ENCODE peak calls at places on chromosomes 16 and 17, in four cellular contexts. H is K562, W is GM12878, A is HepG2. S is an unnamed sample.

GRCh38 chr17:76382803-76383644 is 1.4 kb upstream of the SPHK1 start:
- DNase-seq in W (no peak), H (peak), A (peak), S (peak)

GRCh38 chr17:39402890-39403605 is 1.6 kb upstream of the FBXL20 start:
- DNase-seq in W (no peak), H (no peak), A (no peak), S (no peak)

GRCh38 chr16:2486645-2487516 is 12.0 kb downstream of the TBC1D24 start:
- DNase-seq in A (no peak), W (peak), H (no peak), S (no peak)

GRCh38 chr17:68314916-68315535 is 23.7 kb downstream of the ARSG start:
- DNase-seq in A (no peak), H (no peak), W (no peak), S (no peak)

GRCh38 chr16:68128577-68129305 is 43.6 kb downstream of the NFATC3 start:
- DNase-seq in W (no peak), A (peak), H (no peak), S (no peak)

GRCh38 chr17:30961213-30962188 is 9.3 kb upstream of the RNF135 start:
- DNase-seq in H (no peak), W (peak), A (no peak), S (peak)

GRCh38 chr16:85912271-85912974 is 13.5 kb downstream of the IRF8 start:
- DNase-seq in H (no peak), W (no peak), A (no peak), S (no peak)

GRCh38 chr16:87053016-87053982 is 263.9 kb downstream of the C16orf95 start:
- DNase-seq in W (no peak), H (peak), A (no peak), S (no peak)

GRCh38 chr17:43755389-43755875 is 3.2 kb downstream of the SOST start:
- DNase-seq in A (no peak), W (no peak), H (no peak), S (no peak)

GRCh38 chr17:27423651-27424050 is 32.6 kb upstream of the KSR1 start:
- DNase-seq in H (no peak), A (no peak), W (no peak), S (no peak)

GRCh38 chr17:34199932-34200534 is 55.1 kb upstream of the CCL2 start:
- DNase-seq in A (peak), W (peak), H (peak), S (peak)

GRCh38 chr16:13793788-13794461 is 126.0 kb upstream of the ERCC4 start:
- DNase-seq in W (no peak), A (no peak), H (no peak), S (no peak)

GRCh38 chr17:63070031-63070430 is 104.0 kb downstream of the TANC2 start:
- DNase-seq in W (no peak), H (no peak), A (no peak), S (no peak)

GRCh38 chr16:27746076-27746855 is 196.3 kb downstream of the KATNIP start:
- DNase-seq in A (no peak), W (no peak), H (no peak), S (no peak)

GRCh38 chr17:29577778-29578211 is 9.3 kb downstream of the TP53I13 start:
- DNase-seq in A (no peak), W (no peak), H (no peak), S (no peak)

GRCh38 chr17:70121136-70121535 is 46.1 kb downstream of the KCNJ16 start:
- DNase-seq in W (no peak), H (no peak), A (no peak), S (no peak)

GRCh38 chr17:42457107-42457787 is 1.4 kb upstream of the ATP6V0A1 start:
- DNase-seq in W (peak), H (no peak), A (no peak), S (no peak)

GRCh38 chr16:86424413-86424812 is 85.9 kb upstream of the FOXF1 start:
- DNase-seq in A (no peak), H (no peak), W (no peak), S (no peak)

GRCh38 chr16:19844945-19845641 is 39.6 kb downstream of the GPRC5B start:
- DNase-seq in H (peak), W (no peak), A (no peak), S (peak)

GRCh38 chr16:52677487-52677886 is 130.5 kb upstream of the TOX3 start:
- DNase-seq in W (no peak), A (no peak), H (no peak), S (no peak)

GRCh38 chr16:21703156-21703555 is 39.4 kb downstream of the OTOA start:
- DNase-seq in A (no peak), W (no peak), H (no peak), S (no peak)

GRCh38 chr16:9597967-9598730 is 506.7 kb downstream of the HAPSTR1 start:
- DNase-seq in W (no peak), H (peak), A (no peak), S (no peak)

GRCh38 chr16:57082664-57083063 is 9.7 kb upstream of the CPNE2 start:
- DNase-seq in A (no peak), H (no peak), W (no peak), S (no peak)

GRCh38 chr17:61454095-61454931 is 2.1 kb downstream of the TBX4 start:
- DNase-seq in H (no peak), A (no peak), W (no peak), S (no peak)

GRCh38 chr17:28466001-28466400 is 7.4 kb upstream of the SLC13A2 start:
- DNase-seq in H (no peak), W (no peak), A (no peak), S (no peak)

GRCh38 chr16:1794908-1795666 is 1.6 kb upstream of the IGFALS start:
- DNase-seq in A (no peak), H (no peak), W (no peak), S (no peak)

GRCh38 chr17:16044484-16044883 is 44.9 kb downstream of the TTC19 start:
- DNase-seq in H (no peak), W (no peak), A (no peak), S (no peak)

GRCh38 chr16:19389246-19389645 is 28.4 kb upstream of the TMC5 start:
- DNase-seq in A (peak), W (peak), H (peak), S (peak)

GRCh38 chr16:89048871-89049422 is 44.7 kb upstream of the ACSF3 start:
- DNase-seq in W (no peak), H (no peak), A (no peak), S (no peak)

GRCh38 chr16:55488306-55488705 is 9.3 kb downstream of the MMP2 start:
- DNase-seq in W (no peak), A (no peak), H (no peak), S (no peak)

GRCh38 chr17:78597923-78598545 is 20.8 kb upstream of the DNAH17 start:
- DNase-seq in H (no peak), A (no peak), W (no peak), S (no peak)

GRCh38 chr16:80197790-80198201 is 343.0 kb upstream of the DYNLRB2 start:
- DNase-seq in H (no peak), A (peak), W (no peak), S (peak)

GRCh38 chr17:37702605-37703004 is 42.3 kb downstream of the HNF1B start:
- DNase-seq in W (no peak), A (no peak), H (no peak), S (peak)

GRCh38 chr16:3188925-3189825 is 1.2 kb downstream of the OR1F1 start:
- DNase-seq in W (no peak), A (peak), H (peak), S (peak)

GRCh38 chr16:88616320-88616719 is 22.1 kb upstream of the IL17C start:
- DNase-seq in W (no peak), H (no peak), A (no peak), S (no peak)

GRCh38 chr16:66315210-66315825 is 51.2 kb upstream of the CDH5 start:
- DNase-seq in H (peak), A (peak), W (peak), S (peak)

DNA sequence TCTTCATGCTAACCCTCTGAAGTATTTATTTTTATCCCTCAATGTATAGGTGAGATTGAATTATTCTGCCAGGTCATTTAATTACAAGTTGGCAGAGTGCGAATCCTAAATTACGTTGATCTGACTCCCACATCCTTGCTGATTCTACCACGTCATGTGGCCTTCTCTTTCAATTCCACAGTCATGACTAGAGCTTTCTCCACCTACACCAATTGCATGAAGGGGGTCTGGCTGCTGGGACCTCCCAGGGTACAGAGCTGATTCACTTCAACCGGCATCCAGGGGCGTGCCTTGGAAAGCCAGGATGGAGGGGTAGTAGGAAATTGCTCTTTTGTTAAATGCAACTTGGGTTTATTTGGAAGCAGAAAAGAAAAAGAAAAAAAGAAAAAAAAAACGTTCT is 41.1 kb upstream of the CDH13 start:
- DNase-seq in H (no peak), W (no peak), A (no peak), S (no peak)
- TF ChIP-seq CHD2 in H (no peak), W (no peak), A (no peak), S (no peak)

GRCh38 chr16:65122974-65123845 is 1.3 kb upstream of the CDH11 start:
- DNase-seq in A (no peak), W (no peak), H (no peak), S (no peak)
- TF ChIP-seq CHD4 in A (no peak), W (no peak), H (no peak), S (no peak)

GRCh38 chr16:4914528-4915225 is 22.3 kb downstream of the PPL start:
- DNase-seq in W (no peak), A (no peak), H (no peak), S (no peak)
- TF ChIP-seq CHD2 in W (no peak), A (no peak), H (no peak), S (no peak)

DNA sequence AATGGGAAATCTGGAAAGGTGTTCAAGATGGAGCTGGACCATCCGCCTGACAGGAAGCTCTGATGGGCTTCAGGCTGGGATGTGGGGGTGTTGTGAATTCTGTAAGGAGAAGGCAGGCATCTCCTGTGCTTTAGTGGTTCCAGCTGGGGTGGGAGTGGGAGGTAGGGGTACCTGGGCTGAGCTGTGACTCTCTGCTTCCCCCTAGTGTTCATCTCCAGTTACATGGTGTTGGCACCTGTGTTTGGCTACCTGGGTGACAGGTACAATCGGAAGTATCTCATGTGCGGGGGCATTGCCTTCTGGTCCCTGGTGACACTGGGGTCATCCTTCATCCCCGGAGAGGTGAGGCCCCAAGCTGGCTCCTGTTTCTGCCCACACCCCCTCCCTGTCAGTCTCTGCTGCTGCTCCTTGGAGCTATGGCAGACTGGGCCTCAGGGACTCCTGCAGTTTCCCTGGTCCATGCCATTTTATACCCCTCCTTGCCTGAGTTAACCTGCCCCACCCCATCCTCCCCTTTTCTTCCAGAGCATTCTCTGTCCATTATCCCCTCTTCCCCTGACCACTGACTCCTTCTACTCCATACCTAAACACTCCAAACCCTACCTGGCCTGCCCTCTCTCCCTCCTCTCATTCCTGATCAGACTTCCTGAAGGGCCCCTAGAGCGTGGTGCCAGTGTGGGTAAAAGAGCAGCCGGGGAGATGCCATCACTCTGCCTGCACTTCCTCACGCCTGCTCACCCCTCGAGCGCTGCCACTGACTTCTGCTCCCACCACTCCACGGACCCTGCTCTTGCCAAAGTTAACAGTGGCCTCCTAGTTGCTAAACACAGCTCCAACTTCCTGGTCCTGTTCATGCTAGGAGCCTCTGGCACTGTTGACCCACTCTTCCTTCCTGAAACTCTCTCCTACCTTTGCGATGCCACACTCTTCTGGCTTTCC is 3.4 kb downstream of the SPNS1 start:
- DNase-seq in H (peak), W (no peak), A (peak), S (no peak)
- TF ChIP-seq CHD4 in H (no peak), W (no peak), A (no peak), S (no peak)

GRCh38 chr17:47427985-47428384 is 102.9 kb upstream of the NPEPPS start:
- DNase-seq in W (no peak), A (peak), H (no peak), S (no peak)

GRCh38 chr17:47423406-47424295 is 99.9 kb downstream of the EFCAB13 start:
- DNase-seq in H (no peak), W (no peak), A (no peak), S (peak)
- TF ChIP-seq CHD2 in H (no peak), W (no peak), A (no peak), S (no peak)

GRCh38 chr17:46159686-46160085 is 33.5 kb downstream of the KANSL1 start:
- DNase-seq in H (no peak), W (no peak), A (no peak), S (no peak)
- TF ChIP-seq CHD4 in H (no peak), W (no peak), A (no peak), S (no peak)

GRCh38 chr17:83199500-83200201 is 120.2 kb downstream of the METRNL start:
- DNase-seq in A (no peak), H (no peak), W (no peak), S (no peak)

GRCh38 chr17:83201206-83202001 is 122.0 kb downstream of the METRNL start:
- DNase-seq in W (no peak), A (no peak), H (no peak), S (no peak)

GRCh38 chr17:83200746-83201145 is 121.3 kb downstream of the METRNL start:
- DNase-seq in A (no peak), W (no peak), H (no peak), S (no peak)

GRCh38 chr17:83198366-83199341 is 119.2 kb downstream of the METRNL start:
- DNase-seq in A (no peak), H (no peak), W (no peak), S (no peak)

GRCh38 chr17:83200231-83200699 is 120.9 kb downstream of the METRNL start:
- DNase-seq in W (no peak), A (no peak), H (no peak), S (no peak)
- TF ChIP-seq CHD2 in W (no peak), A (no peak), H (no peak), S (no peak)

DNA sequence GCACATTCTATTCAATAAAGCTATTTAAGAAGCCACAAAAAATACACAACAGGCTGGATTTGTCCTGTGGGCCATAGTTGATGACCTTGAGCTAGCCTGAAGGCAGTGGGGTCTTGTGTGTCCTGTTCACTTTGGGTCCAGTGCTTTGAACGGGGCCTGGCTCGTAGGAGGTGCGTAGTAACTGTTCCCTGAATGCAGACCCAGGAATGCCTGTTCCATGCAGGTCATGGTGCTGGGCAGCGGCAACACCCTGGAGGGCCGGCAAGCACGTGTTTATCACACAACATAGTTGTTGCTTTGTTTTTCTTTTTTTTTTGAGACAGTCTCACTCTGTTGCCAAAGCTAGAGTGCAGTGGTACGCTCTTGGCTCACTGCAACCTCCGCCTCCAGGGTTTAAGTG is 186.1 kb downstream of the SNX29 start:
- DNase-seq in W (no peak), A (no peak), H (no peak), S (no peak)
- TF ChIP-seq CHD4 in W (no peak), A (no peak), H (no peak), S (no peak)

DNA sequence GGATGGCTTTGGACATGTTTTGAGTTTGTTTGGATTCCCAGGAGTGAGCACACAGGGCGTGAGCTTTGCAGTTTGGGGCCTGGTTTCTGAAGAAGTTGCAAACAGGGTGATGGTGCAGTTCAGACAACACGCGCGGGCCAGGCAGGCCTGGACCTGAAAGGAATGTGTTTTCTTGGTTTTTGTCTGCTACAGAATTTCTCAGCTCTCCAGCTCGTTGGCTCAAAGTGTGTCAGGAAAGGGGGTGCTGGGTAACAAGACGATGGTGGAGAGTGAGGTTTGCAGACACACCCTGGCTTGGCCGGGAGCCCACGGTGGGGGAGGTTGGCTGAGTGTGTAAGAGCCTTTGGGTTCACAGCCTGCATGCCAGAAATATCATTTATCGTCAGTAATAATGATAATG is 82.3 kb downstream of the CMIP start:
- DNase-seq in H (peak), W (no peak), A (no peak), S (peak)
- TF ChIP-seq CHD2 in H (no peak), W (no peak), A (no peak), S (no peak)

GRCh38 chr17:79919164-79919585 is 79.9 kb upstream of the CBX4 start:
- DNase-seq in H (no peak), A (no peak), W (no peak), S (peak)
- TF ChIP-seq CHD4 in H (no peak), A (no peak), W (no peak), S (no peak)

S was measured in A549.